ENCODE peak calls at places on chromosome 17, in eight cellular contexts. J, P, E, F, B, Q, S and A are unnamed samples.

GRCh38 chr17:80710716-80711115 is 166.1 kb downstream of the RPTOR start:
- DNase-seq in J (no peak), P (no peak), E (no peak), F (no peak), B (no peak), Q (no peak), S (no peak), A (no peak)

GRCh38 chr17:5896215-5896614 is 174.0 kb upstream of the WSCD1 start:
- DNase-seq in J (no peak), P (no peak), E (no peak), F (no peak), B (no peak), Q (no peak), S (no peak), A (no peak)

GRCh38 chr17:59527931-59528330 is 37.5 kb upstream of the DHX40 start:
- DNase-seq in J (no peak), P (no peak), E (no peak), F (no peak), B (no peak), Q (no peak), S (no peak), A (no peak)

GRCh38 chr17:83145358-83145738 is 65.9 kb downstream of the METRNL start:
- DNase-seq in J (no peak), P (no peak), E (no peak), F (no peak), B (no peak), Q (no peak), S (no peak), A (no peak)

GRCh38 chr17:41710472-41711090 is 1.6 kb upstream of the GAST start:
- DNase-seq in J (no peak), P (no peak), E (peak; percentile 42), F (no peak), B (no peak), Q (no peak), S (peak; percentile 73), A (peak; percentile 77)

GRCh38 chr17:32222621-32223020 is 43.0 kb upstream of the RHBDL3 start:
- DNase-seq in J (no peak), P (no peak), E (no peak), F (no peak), B (no peak), Q (no peak), S (peak; percentile 67), A (peak; percentile 38)

GRCh38 chr17:66276328-66276937 is 26.0 kb upstream of the PRKCA start:
- DNase-seq in J (no peak), P (no peak), E (no peak), F (no peak), B (no peak), Q (no peak), S (peak; percentile 58), A (no peak)

GRCh38 chr17:64037180-64037579 is 16.7 kb upstream of the ICAM2 start:
- DNase-seq in J (no peak), P (no peak), E (no peak), F (no peak), B (no peak), Q (no peak), S (no peak), A (no peak)

GRCh38 chr17:4914009-4914408 is 11.1 kb upstream of the CHRNE start:
- DNase-seq in J (no peak), P (no peak), E (no peak), F (no peak), B (no peak), Q (no peak), S (peak; percentile 35), A (no peak)

GRCh38 chr17:596763-597644 is 117.6 kb downstream of the VPS53 start:
- DNase-seq in J (peak; percentile 81), P (no peak), E (no peak), F (no peak), B (peak; percentile 23), Q (peak; percentile 77), S (peak; percentile 93), A (peak; percentile 79)

GRCh38 chr17:78619334-78619733 is 42.1 kb upstream of the DNAH17 start:
- DNase-seq in J (no peak), P (no peak), E (no peak), F (no peak), B (no peak), Q (no peak), S (no peak), A (no peak)

GRCh38 chr17:35740997-35741931 is 9.8 kb downstream of the RASL10B start:
- DNase-seq in J (no peak), P (no peak), E (peak; percentile 52), F (no peak), B (peak; percentile 17), Q (no peak), S (no peak), A (no peak)

GRCh38 chr17:61209524-61209923 is 190.1 kb upstream of the TBX2 start:
- DNase-seq in J (no peak), P (no peak), E (no peak), F (no peak), B (no peak), Q (no peak), S (no peak), A (no peak)

GRCh38 chr17:78044280-78044835 is 84.2 kb downstream of the TMC6 start:
- DNase-seq in J (no peak), P (no peak), E (no peak), F (no peak), B (no peak), Q (no peak), S (peak; percentile 36), A (no peak)

GRCh38 chr17:77433385-77434135 is 292.8 kb downstream of the SEC14L1 start:
- DNase-seq in J (no peak), P (no peak), E (no peak), F (no peak), B (no peak), Q (peak; percentile 56), S (peak; percentile 69), A (no peak)

GRCh38 chr17:74566132-74566753 is 1.1 kb downstream of the CD300H start:
- DNase-seq in J (no peak), P (no peak), E (peak; percentile 73), F (no peak), B (peak; percentile 25), Q (no peak), S (peak; percentile 43), A (peak; percentile 52)